ENCODE peak calls at places on chromosomes 7 and 10, in four cellular contexts. One of them, this sample, is unnamed. For H3K4me1, the result is how much of the 10 kb centered on the place peaks cover.

GRCh38 chr10:3399756-3400155 is 227.2 kb upstream of the PITRM1 start:
- DNase-seq in ascending aorta: no peak
- DNase-seq in aorta: no peak
- DNase-seq in right cardiac atrium: no peak
- DNase-seq in this sample: no peak

GRCh38 chr10:72784551-72785421 is 92.8 kb downstream of the MCU start:
- DNase-seq in ascending aorta: no peak
- DNase-seq in aorta: peak
- DNase-seq in right cardiac atrium: peak
- DNase-seq in this sample: peak

GRCh38 chr7:23184709-23185354 is 3.0 kb downstream of the NUP42 start:
- DNase-seq in ascending aorta: no peak
- DNase-seq in aorta: no peak
- DNase-seq in right cardiac atrium: peak
- DNase-seq in this sample: peak

GRCh38 chr7:32890553-32891045 is 961 bp downstream of the KBTBD2 start:
- DNase-seq in ascending aorta: no peak
- DNase-seq in aorta: no peak
- DNase-seq in right cardiac atrium: no peak
- DNase-seq in this sample: peak

GRCh38 chr7:70736715-70737460 is 395.1 kb upstream of the GALNT17 start:
- DNase-seq in ascending aorta: no peak
- DNase-seq in aorta: no peak
- DNase-seq in right cardiac atrium: no peak
- DNase-seq in this sample: no peak

GRCh38 chr10:98338318-98338717 is 70.3 kb upstream of the LOXL4 start:
- DNase-seq in ascending aorta: no peak
- DNase-seq in aorta: no peak
- DNase-seq in right cardiac atrium: peak
- DNase-seq in this sample: no peak

GRCh38 chr7:107068156-107068555 is 23.7 kb downstream of the PRKAR2B start:
- DNase-seq in ascending aorta: no peak
- DNase-seq in aorta: no peak
- DNase-seq in right cardiac atrium: no peak
- DNase-seq in this sample: no peak

GRCh38 chr7:42494199-42494710 is 257.2 kb upstream of the GLI3 start:
- DNase-seq in ascending aorta: no peak
- DNase-seq in aorta: no peak
- DNase-seq in right cardiac atrium: no peak
- DNase-seq in this sample: no peak

GRCh38 chr7:99312316-99313203 is 13.1 kb upstream of the ARPC1A start:
- DNase-seq in ascending aorta: no peak
- DNase-seq in aorta: peak
- DNase-seq in right cardiac atrium: peak
- DNase-seq in this sample: peak

GRCh38 chr7:132430863-132431822 is 145.1 kb downstream of the PLXNA4 start:
- DNase-seq in ascending aorta: peak
- DNase-seq in aorta: peak
- DNase-seq in right cardiac atrium: peak
- DNase-seq in this sample: no peak

GRCh38 chr10:33165911-33166310 is 168.6 kb downstream of the NRP1 start:
- DNase-seq in ascending aorta: no peak
- DNase-seq in aorta: no peak
- DNase-seq in right cardiac atrium: no peak
- DNase-seq in this sample: peak

GRCh38 chr7:45982912-45983719 is 62.0 kb upstream of the IGFBP3 start:
- DNase-seq in ascending aorta: no peak
- DNase-seq in aorta: peak
- DNase-seq in right cardiac atrium: peak
- DNase-seq in this sample: no peak

GRCh38 chr7:45983720-45984032 is 62.6 kb upstream of the IGFBP3 start:
- DNase-seq in ascending aorta: no peak
- DNase-seq in aorta: peak
- DNase-seq in right cardiac atrium: peak
- DNase-seq in this sample: no peak

GRCh38 chr7:45980973-45981372 is 59.9 kb upstream of the IGFBP3 start:
- DNase-seq in ascending aorta: no peak
- DNase-seq in aorta: no peak
- DNase-seq in right cardiac atrium: no peak
- DNase-seq in this sample: no peak

GRCh38 chr7:45980181-45980905 is 59.3 kb upstream of the IGFBP3 start:
- DNase-seq in ascending aorta: no peak
- DNase-seq in aorta: no peak
- DNase-seq in right cardiac atrium: no peak
- DNase-seq in this sample: no peak

DNA sequence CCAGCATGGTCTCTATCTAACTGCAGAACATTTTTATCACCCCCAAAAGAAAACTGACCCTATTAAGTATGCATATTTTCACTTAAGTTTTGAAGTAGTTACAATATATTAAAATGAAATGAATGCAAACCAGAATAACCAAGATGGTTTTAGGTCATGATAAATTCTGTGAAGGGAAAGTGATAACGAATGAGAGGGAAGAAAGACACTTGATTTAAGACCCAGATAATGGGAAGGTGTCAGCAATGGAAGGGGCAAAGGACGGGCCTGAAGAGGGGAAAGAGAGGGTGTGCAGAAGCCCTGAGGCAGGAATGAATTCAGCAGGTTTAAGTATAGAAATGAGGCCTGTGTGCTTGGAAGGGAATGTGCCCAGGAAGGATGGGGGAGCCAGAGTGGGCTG is 61.1 kb upstream of the IGFBP3 start:
- DNase-seq in ascending aorta: no peak
- DNase-seq in aorta: no peak
- DNase-seq in right cardiac atrium: no peak
- DNase-seq in this sample: no peak
- H3K4me1 ChIP-seq in ascending aorta: under half
- H3K4me1 ChIP-seq in aorta: under half
- H3K4me1 ChIP-seq in right cardiac atrium: under half
- H3K4me1 ChIP-seq in this sample: under half

GRCh38 chr7:116231543-116232401 is 21.4 kb downstream of the TES start:
- DNase-seq in ascending aorta: no peak
- DNase-seq in aorta: no peak
- DNase-seq in right cardiac atrium: no peak
- DNase-seq in this sample: no peak
- H3K4me1 ChIP-seq in ascending aorta: under half
- H3K4me1 ChIP-seq in aorta: under half
- H3K4me1 ChIP-seq in right cardiac atrium: under half
- H3K4me1 ChIP-seq in this sample: under half

GRCh38 chr10:96697026-96697425 is 23.3 kb downstream of the PIK3AP1 start:
- DNase-seq in ascending aorta: no peak
- DNase-seq in aorta: no peak
- DNase-seq in right cardiac atrium: no peak
- DNase-seq in this sample: no peak
- H3K4me1 ChIP-seq in ascending aorta: under half
- H3K4me1 ChIP-seq in aorta: under half
- H3K4me1 ChIP-seq in right cardiac atrium: under half
- H3K4me1 ChIP-seq in this sample: under half

GRCh38 chr7:4747013-4747412 is 28.4 kb upstream of the AP5Z1 start:
- DNase-seq in ascending aorta: no peak
- DNase-seq in aorta: no peak
- DNase-seq in right cardiac atrium: peak
- DNase-seq in this sample: no peak

GRCh38 chr7:4744391-4745264 is 30.8 kb upstream of the AP5Z1 start:
- DNase-seq in ascending aorta: peak
- DNase-seq in aorta: peak
- DNase-seq in right cardiac atrium: peak
- DNase-seq in this sample: peak

GRCh38 chr7:4745971-4746919 is 29.2 kb upstream of the AP5Z1 start:
- DNase-seq in ascending aorta: no peak
- DNase-seq in aorta: no peak
- DNase-seq in right cardiac atrium: no peak
- DNase-seq in this sample: no peak

GRCh38 chr7:4747746-4748145 is 27.7 kb upstream of the AP5Z1 start:
- DNase-seq in ascending aorta: no peak
- DNase-seq in aorta: no peak
- DNase-seq in right cardiac atrium: no peak
- DNase-seq in this sample: no peak

DNA sequence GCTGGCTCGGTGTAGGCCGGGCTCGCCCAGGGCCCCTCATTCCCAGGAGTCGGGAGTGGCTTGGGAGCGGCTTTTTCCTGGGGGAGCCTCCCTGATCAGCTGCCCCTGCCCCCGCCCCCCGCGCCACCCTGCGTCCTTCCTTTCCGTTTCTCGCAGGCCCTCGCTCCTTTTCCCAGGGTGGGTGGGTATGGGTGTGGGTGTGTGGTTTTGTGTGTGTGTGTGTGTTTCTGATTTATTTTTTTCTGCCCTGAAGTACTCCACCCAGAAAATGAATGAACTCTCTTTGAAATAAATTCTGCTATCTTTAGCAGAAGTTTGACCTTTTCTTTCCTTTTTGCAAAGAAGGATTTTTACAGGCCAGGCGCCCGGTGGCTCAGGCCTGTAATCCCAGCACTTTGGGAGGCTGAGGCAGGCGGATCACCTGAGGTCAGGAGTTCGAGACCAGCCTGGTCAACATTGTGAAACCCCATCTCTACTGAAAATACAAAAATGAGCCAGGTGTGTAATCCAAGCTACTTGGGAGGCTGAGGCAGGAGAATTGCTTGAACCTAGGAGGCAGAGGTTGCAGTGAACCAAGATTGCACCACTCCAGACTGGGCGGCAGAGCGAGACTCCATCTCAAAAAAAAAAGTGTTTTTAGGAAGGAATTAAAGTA is 30.0 kb upstream of the AP5Z1 start:
- DNase-seq in ascending aorta: no peak
- DNase-seq in aorta: no peak
- DNase-seq in right cardiac atrium: no peak
- DNase-seq in this sample: no peak
- H3K4me1 ChIP-seq in ascending aorta: under half
- H3K4me1 ChIP-seq in aorta: under half
- H3K4me1 ChIP-seq in right cardiac atrium: under half
- H3K4me1 ChIP-seq in this sample: under half

DNA sequence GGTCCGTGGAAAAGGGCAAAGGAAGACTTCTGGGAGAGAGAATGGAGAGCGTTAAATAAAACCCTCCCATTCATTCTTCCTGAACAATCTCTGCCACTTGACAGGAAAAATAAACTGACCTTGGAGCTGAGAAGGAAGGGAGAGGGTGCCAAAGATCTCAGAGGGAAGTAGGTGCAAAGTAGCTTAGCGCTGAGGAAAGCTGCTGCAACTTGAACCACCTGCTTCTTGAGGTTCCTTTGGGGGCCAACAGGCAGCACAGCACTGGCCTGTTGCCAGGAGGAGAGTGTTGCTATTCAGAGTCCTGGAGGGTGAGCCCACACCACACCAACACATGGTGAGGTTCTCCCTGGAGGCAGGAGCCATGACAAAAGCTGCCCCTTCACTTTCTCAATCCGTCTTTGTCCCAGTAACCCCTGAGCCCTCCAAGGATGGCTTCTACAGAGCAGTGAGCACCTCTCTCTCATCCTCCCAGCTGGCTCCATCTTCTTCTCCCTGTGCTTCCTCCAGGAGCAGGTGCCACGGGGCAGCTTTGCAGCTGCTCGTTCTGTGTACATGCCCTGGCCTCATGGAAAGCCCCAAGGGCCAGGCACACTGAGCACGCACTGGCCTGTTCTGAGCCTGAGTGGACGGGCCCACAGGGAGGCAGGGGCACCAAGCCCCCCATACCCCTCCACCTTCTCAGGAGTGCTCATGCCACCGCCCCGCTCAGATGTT is 101.3 kb downstream of the STRA8 start:
- DNase-seq in ascending aorta: no peak
- DNase-seq in aorta: no peak
- DNase-seq in right cardiac atrium: no peak
- DNase-seq in this sample: no peak
- H3K4me1 ChIP-seq in ascending aorta: under half
- H3K4me1 ChIP-seq in aorta: under half
- H3K4me1 ChIP-seq in right cardiac atrium: under half
- H3K4me1 ChIP-seq in this sample: under half

GRCh38 chr10:22647244-22647643 is 67.1 kb downstream of the PIP4K2A start:
- DNase-seq in ascending aorta: no peak
- DNase-seq in aorta: no peak
- DNase-seq in right cardiac atrium: no peak
- DNase-seq in this sample: no peak
- H3K4me1 ChIP-seq in ascending aorta: under half
- H3K4me1 ChIP-seq in aorta: under half
- H3K4me1 ChIP-seq in right cardiac atrium: under half
- H3K4me1 ChIP-seq in this sample: under half

GRCh38 chr10:91412688-91413087 is 2.5 kb downstream of the HECTD2 start:
- DNase-seq in ascending aorta: no peak
- DNase-seq in aorta: no peak
- DNase-seq in right cardiac atrium: no peak
- DNase-seq in this sample: no peak
- H3K4me1 ChIP-seq in ascending aorta: under half
- H3K4me1 ChIP-seq in aorta: under half
- H3K4me1 ChIP-seq in right cardiac atrium: under half
- H3K4me1 ChIP-seq in this sample: half or more

GRCh38 chr7:55505259-55505658 is 67.0 kb downstream of the VOPP1 start:
- DNase-seq in ascending aorta: no peak
- DNase-seq in aorta: no peak
- DNase-seq in right cardiac atrium: no peak
- DNase-seq in this sample: no peak
- H3K4me1 ChIP-seq in ascending aorta: under half
- H3K4me1 ChIP-seq in aorta: under half
- H3K4me1 ChIP-seq in right cardiac atrium: under half
- H3K4me1 ChIP-seq in this sample: under half

DNA sequence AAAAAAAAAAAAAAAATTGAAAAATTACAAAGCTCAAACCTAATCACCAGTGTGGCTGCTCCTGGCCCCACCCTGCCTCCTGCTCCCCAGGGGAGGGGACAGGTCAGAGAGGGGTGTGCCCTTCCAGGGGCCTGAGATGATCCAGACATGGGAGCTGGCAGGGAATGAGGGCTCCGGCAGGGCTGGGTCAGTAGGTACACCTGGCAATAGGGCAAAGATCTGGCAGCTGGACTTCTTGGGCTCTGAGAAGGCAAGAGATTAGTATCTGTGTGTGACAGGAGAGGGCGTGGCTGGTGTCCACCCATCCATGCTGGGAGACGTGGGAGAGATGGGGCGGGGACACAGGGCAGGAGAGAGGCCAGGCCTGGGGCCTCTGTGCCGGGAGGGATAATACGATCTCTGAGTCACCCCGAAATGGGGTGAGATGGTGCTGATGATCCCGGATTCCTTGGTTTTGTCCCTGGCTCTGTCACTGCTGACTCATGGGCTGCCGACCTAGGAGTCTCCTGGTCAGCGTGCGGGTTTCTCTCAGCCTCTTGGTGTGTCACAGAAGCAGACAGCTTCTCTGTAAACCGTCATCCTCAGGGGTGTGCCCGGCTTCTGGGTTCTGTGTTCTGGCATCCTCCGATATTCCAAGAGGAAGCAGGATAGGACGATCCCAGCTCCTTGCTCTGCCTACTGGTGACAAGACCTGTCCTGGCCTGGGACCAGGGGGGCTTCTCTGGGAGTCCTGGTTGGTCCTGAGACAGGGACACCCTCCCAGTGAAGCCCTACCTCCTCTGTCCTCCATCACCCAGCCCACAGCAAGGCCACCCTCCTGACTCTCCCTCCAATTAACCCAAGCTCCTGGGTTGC is 8.2 kb upstream of the CLDN4 start:
- DNase-seq in ascending aorta: no peak
- DNase-seq in aorta: peak
- DNase-seq in right cardiac atrium: no peak
- DNase-seq in this sample: no peak
- H3K4me1 ChIP-seq in ascending aorta: under half
- H3K4me1 ChIP-seq in aorta: under half
- H3K4me1 ChIP-seq in right cardiac atrium: under half
- H3K4me1 ChIP-seq in this sample: under half